ENCODE peak calls at places on chromosomes 7 and 10, in six cellular contexts. M is fibroblast of lung, P is IMR-90, L is PC-9, Z is SK-N-SH, X is osteoblast. W is an unnamed sample.

GRCh38 chr7:45177801-45178200 is 20.2 kb downstream of the RAMP3 start:
- DNase-seq in Z (no peak), P (no peak), X (no peak), M (no peak), L (no peak), W (no peak)

GRCh38 chr7:10156972-10157371 is 816.7 kb upstream of the PHF14 start:
- DNase-seq in Z (no peak), X (no peak), L (peak; percentile 58), P (no peak), M (peak; percentile 34), W (no peak)

GRCh38 chr7:15461576-15461975 is 100.2 kb downstream of the AGMO start:
- DNase-seq in M (peak; percentile 79), Z (no peak), X (peak; percentile 64), L (no peak), P (peak; percentile 87), W (no peak)

GRCh38 chr7:4681218-4681851 is 760 bp upstream of the FOXK1 start:
- DNase-seq in P (no peak), L (no peak), M (no peak), Z (no peak), X (no peak), W (peak; percentile 6)

GRCh38 chr10:62744136-62744535 is 60.4 kb upstream of the ADO start:
- DNase-seq in L (no peak), X (peak; percentile 76), M (peak; percentile 55), Z (no peak), P (peak; percentile 69), W (no peak)

GRCh38 chr10:127486355-127486754 is 62.8 kb upstream of the NPS start:
- DNase-seq in L (no peak), M (no peak), P (no peak), Z (no peak), X (no peak), W (no peak)

GRCh38 chr10:102602272-102603045 is 41.8 kb upstream of the TRIM8 start:
- DNase-seq in M (no peak), Z (no peak), P (no peak), X (no peak), L (no peak), W (no peak)

GRCh38 chr10:23099816-23100215 is 4.4 kb downstream of the MSRB2 start:
- DNase-seq in M (peak; percentile 17), Z (no peak), P (peak; percentile 7), X (no peak), L (no peak), W (no peak)

GRCh38 chr7:85750454-85750949 is 563.6 kb upstream of the SEMA3D start:
- DNase-seq in M (peak; percentile 38), P (peak; percentile 37), L (no peak), Z (peak; percentile 49), X (peak; percentile 81), W (peak; percentile 25)

GRCh38 chr7:98186452-98187137 is 24.6 kb upstream of the BHLHA15 start:
- DNase-seq in L (no peak), X (peak; percentile 86), M (peak; percentile 87), P (peak; percentile 82), Z (no peak), W (no peak)

GRCh38 chr7:87213801-87214200 is 5.7 kb downstream of the TMEM243 start:
- DNase-seq in L (no peak), X (no peak), Z (no peak), M (no peak), P (no peak), W (no peak)

GRCh38 chr10:131947631-131948347 is 33.9 kb downstream of the BNIP3 start:
- DNase-seq in L (no peak), M (peak; percentile 88), X (peak; percentile 93), P (peak; percentile 78), Z (no peak), W (no peak)

GRCh38 chr7:17304926-17305325 is 6.5 kb downstream of the AHR start:
- DNase-seq in Z (no peak), X (no peak), P (peak; percentile 88), L (peak; percentile 97), M (peak; percentile 87), W (no peak)

GRCh38 chr10:34697366-34698247 is 117.5 kb downstream of the PARD3 start:
- DNase-seq in X (no peak), P (no peak), Z (no peak), L (no peak), M (peak; percentile 43), W (no peak)
- H4K20me1 ChIP-seq in X (no peaks in the 10 kb centered on the region), P (no peaks in the 10 kb centered on the region), Z (peaks cover 40% of the 10 kb centered on the region), L (no peaks in the 10 kb centered on the region), M (no peaks in the 10 kb centered on the region), W (no peaks in the 10 kb centered on the region)

DNA sequence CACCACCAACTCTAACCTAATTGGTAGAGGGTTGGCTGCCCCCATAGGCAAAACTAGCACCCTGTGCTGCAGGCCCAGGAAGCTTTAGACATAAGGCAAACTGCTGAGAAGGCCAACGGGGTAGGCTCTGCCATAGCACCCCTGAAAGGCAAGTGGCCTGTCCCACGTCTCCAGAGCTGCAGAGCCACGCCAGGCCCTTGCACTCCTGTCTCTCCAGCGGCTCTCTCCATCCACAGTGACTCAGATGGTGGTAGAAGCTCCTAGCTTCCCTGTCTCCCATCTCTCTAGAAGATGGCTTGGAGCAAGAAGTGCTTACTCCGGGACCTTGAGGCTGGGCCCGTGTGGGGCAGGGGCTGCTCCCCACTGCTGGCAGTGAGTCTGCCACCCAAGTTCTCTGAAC is 310.6 kb upstream of the ZMIZ1 start:
- DNase-seq in P (no peak), X (no peak), Z (no peak), L (no peak), M (no peak), W (no peak)
- H4K20me1 ChIP-seq in P (peaks cover 4% of the 10 kb centered on the region), X (no peaks in the 10 kb centered on the region), Z (no peaks in the 10 kb centered on the region), L (no peaks in the 10 kb centered on the region), M (no peaks in the 10 kb centered on the region), W (no peaks in the 10 kb centered on the region)

GRCh38 chr7:129786179-129786514 is 166.6 kb downstream of the UBE2H start:
- DNase-seq in Z (no peak), P (no peak), X (no peak), L (no peak), M (no peak), W (no peak)

GRCh38 chr7:129783097-129783919 is 169.5 kb downstream of the UBE2H start:
- DNase-seq in M (no peak), X (peak; percentile 90), P (no peak), L (peak; percentile 12), Z (peak; percentile 80), W (no peak)

GRCh38 chr7:129784783-129785456 is 167.8 kb downstream of the UBE2H start:
- DNase-seq in X (peak; percentile 81), Z (peak; percentile 75), P (no peak), L (peak; percentile 12), M (no peak), W (peak; percentile 21)

GRCh38 chr7:129785457-129786178 is 167.1 kb downstream of the UBE2H start:
- DNase-seq in M (no peak), L (peak; percentile 13), Z (no peak), X (peak; percentile 91), P (no peak), W (no peak)

DNA sequence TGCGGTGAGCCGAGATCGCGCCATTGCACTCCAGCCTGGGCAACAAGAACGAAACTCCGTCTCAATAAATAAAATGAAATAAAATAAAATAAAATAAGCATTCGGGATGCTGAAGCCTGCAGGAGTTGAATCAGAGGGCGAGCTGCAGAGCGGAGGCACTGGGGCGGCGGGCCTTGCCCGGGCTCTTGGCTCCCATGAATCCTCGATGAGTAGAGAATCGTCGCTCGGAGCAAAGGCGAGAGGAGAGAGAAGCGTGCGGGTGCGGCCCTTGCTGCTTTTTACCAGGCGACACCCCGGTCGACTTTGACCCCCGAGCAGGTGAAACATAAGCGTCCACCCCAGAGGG is 168.3 kb downstream of the UBE2H start:
- DNase-seq in P (no peak), M (no peak), X (peak; percentile 86), Z (no peak), L (no peak), W (no peak)
- H4K20me1 ChIP-seq in P (peaks cover 30% of the 10 kb centered on the region), M (no peaks in the 10 kb centered on the region), X (peaks cover 3% of the 10 kb centered on the region), Z (no peaks in the 10 kb centered on the region), L (no peaks in the 10 kb centered on the region), W (no peaks in the 10 kb centered on the region)

GRCh38 chr10:94310369-94310768 is 52.4 kb downstream of the NOC3L start:
- DNase-seq in M (no peak), L (no peak), X (no peak), P (no peak), Z (no peak), W (no peak)

GRCh38 chr10:94320285-94320914 is 42.3 kb downstream of the NOC3L start:
- DNase-seq in L (peak; percentile 33), X (no peak), Z (peak; percentile 43), P (peak; percentile 52), M (peak; percentile 27), W (peak; percentile 70)

GRCh38 chr10:94315975-94316464 is 46.7 kb downstream of the NOC3L start:
- DNase-seq in L (no peak), P (peak; percentile 76), X (peak; percentile 54), Z (no peak), M (peak; percentile 71), W (no peak)

DNA sequence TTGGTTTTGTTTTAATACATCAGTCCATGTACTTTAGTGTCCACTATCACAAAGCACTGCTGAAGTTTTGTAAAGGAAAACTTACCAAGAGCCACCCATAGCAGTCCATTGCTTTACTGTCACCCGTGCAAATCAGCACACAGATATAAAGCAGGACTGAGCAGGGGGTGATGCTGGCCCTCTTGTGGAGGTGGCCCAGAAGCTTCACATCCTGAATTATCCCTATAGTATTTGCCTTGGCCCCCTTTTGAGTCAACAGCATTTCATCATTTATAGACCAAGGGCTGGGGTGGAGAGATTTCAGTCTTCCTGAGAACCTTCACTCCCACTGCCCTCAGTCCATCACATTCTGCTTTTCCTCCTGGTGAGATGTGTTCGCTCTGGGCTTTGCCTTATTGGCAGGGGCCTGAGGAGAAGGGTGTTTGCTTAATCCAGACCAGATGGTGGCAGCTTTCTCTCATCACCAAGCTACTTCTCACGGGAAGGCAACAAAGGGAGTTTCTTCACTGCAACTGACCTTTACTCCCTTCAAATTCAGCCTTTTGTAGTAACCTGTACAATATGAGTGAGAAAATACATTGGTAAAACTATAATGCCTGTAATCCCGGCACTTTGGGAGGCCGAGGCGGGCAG is 47.7 kb downstream of the NOC3L start:
- DNase-seq in X (peak; percentile 61), L (no peak), M (no peak), Z (peak; percentile 8), P (peak; percentile 43), W (no peak)
- H4K20me1 ChIP-seq in X (no peaks in the 10 kb centered on the region), L (no peaks in the 10 kb centered on the region), M (no peaks in the 10 kb centered on the region), Z (no peaks in the 10 kb centered on the region), P (no peaks in the 10 kb centered on the region), W (no peaks in the 10 kb centered on the region)